ENCODE peak calls at places on chromosomes 4 and X, in five cellular contexts. P is GM12865, X is left lung, Q is foreskin keratinocyte, Z is A549. Y is an unnamed sample.
A peak's percentile ranks its signal among the peaks of the same experiment; 100 is the strongest.

GRCh38 chr4:23297327-23297726 is 592.5 kb downstream of the PPARGC1A start:
- DNase-seq in P (no peak), Q (no peak), X (no peak), Z (no peak), Y (no peak)

GRCh38 chr4:150209140-150209829 is 131.0 kb downstream of the DCLK2 start:
- DNase-seq in P (peak; percentile 64), X (peak; percentile 51), Z (peak; percentile 69), Q (peak; percentile 48), Y (peak; percentile 66)

GRCh38 chrX:41180194-41180902 is 95.1 kb downstream of the USP9X start:
- DNase-seq in Q (no peak), X (peak; percentile 43), Z (peak; percentile 73), P (peak; percentile 76), Y (peak; percentile 50)

GRCh38 chr4:140857111-140857510 is 100.9 kb upstream of the TBC1D9 start:
- DNase-seq in P (no peak), Q (peak; percentile 80), Z (no peak), X (no peak), Y (no peak)

GRCh38 chrX:105701310-105702052 is 120.9 kb upstream of the NRK start:
- DNase-seq in Q (peak; percentile 28), Z (no peak), X (no peak), P (no peak), Y (no peak)

GRCh38 chr4:22322996-22323395 is 192.9 kb downstream of the ADGRA3 start:
- DNase-seq in P (no peak), Z (no peak), X (no peak), Q (no peak), Y (no peak)

GRCh38 chr4:58553679-58554078 is 1443.5 kb upstream of the IGFBP7 start:
- DNase-seq in Q (peak; percentile 22), X (no peak), Z (no peak), P (no peak), Y (no peak)

GRCh38 chr4:174317531-174317930 is 33.8 kb downstream of the CEP44 start:
- DNase-seq in Z (no peak), Q (no peak), P (no peak), X (no peak), Y (no peak)

GRCh38 chrX:22577181-22577580 is 304.5 kb downstream of the CBLL2 start:
- DNase-seq in Z (peak; percentile 1), P (no peak), X (no peak), Q (peak; percentile 76), Y (no peak)

GRCh38 chrX:7170903-7171302 is 22.9 kb upstream of the PUDP start:
- DNase-seq in Z (peak; percentile 36), P (peak; percentile 13), X (no peak), Q (no peak), Y (no peak)

GRCh38 chrX:115018944-115019343 is 1.5 kb upstream of the IL13RA2 start:
- DNase-seq in Z (no peak), P (no peak), Q (no peak), X (no peak), Y (no peak)

DNA sequence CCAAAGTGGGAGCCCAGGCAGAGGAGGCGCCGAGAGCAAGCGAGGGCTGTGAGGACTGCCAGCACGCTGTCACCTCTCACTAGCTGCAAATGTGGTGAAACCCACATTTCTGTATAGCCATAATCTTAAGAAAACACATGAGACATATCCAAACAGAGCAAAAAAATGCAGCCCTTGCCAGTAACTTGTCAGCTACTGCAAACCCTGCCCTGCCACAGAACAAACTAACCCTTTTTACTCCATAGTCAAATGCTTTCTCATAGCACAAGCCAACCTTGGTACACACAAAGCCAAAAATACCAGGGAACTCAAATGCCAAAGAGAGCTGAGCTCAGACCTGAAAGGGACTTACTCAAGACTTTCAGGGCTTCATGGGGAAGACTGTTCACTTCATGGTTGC is 14.9 kb upstream of the NXF3 start:
- DNase-seq in Z (no peak), X (no peak), P (no peak), Q (no peak), Y (no peak)
- TF ChIP-seq CTCF in Z (no peak), X (no peak), P (no peak), Q (no peak), Y (no peak)

GRCh38 chr4:107710493-107711459 is 9.3 kb downstream of the PAPSS1 start:
- DNase-seq in Q (no peak), Z (no peak), X (no peak), P (no peak), Y (no peak)

GRCh38 chr4:107705742-107706556 is 14.1 kb downstream of the PAPSS1 start:
- DNase-seq in X (no peak), P (no peak), Z (no peak), Q (no peak), Y (no peak)

GRCh38 chr4:107709916-107710315 is 10.1 kb downstream of the PAPSS1 start:
- DNase-seq in Z (no peak), Q (peak; percentile 30), X (no peak), P (no peak), Y (no peak)

GRCh38 chr4:107711831-107712230 is 8.2 kb downstream of the PAPSS1 start:
- DNase-seq in Z (no peak), P (no peak), X (no peak), Q (no peak), Y (no peak)

GRCh38 chr4:107708225-107708624 is 11.8 kb downstream of the PAPSS1 start:
- DNase-seq in Z (no peak), Q (peak; percentile 64), X (no peak), P (no peak), Y (no peak)
- TF ChIP-seq CTCF in Z (no peak), Q (no peak), X (no peak), P (no peak), Y (no peak)

GRCh38 chr4:183157215-183157614 is 58.2 kb downstream of the WWC2 start:
- DNase-seq in X (no peak), Q (no peak), P (no peak), Z (no peak), Y (no peak)
- TF ChIP-seq CTCF in X (no peak), Q (peak; percentile 16), P (no peak), Z (no peak), Y (no peak)

DNA sequence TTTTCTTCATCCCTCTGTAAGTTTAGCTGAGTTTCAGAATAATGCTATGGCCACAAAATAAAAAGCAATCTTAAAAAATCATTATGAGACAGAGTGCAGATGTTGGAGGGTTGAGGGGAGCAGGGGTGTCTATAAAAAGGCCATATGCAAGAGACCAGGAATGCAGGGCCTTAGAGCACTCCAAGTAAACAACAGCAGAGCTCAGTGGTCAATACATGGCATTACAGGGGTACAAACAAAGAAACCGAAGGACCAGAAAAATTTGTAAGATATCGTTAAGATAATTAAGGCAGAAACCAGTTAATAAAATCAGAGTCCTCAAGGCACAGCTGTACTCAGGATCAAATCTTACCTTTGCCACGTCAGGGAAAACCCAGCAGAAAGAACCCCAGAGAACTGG is 28.4 kb upstream of the NDST3 start:
- DNase-seq in X (no peak), P (no peak), Z (no peak), Q (no peak), Y (no peak)
- TF ChIP-seq CTCF in X (no peak), P (no peak), Z (no peak), Q (no peak), Y (no peak)

DNA sequence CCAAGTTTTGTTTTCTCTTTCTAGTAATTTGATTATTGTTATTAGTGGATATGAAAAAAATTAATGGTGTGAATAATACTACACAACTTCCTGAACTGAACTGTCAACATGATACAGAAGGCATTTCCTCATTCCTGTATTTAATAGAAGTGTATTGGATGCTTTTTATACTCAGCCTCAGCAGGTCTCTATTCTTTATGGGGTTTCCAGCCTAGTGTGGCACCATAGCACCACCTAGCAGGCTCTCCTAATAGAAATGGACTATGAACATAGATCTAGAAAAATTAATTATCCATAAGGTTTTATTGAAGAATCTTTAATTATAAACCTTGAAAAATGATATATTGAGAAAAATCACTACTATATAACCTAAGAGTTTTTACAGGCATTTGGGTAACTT is 52.4 kb downstream of the GLRB start:
- DNase-seq in Q (peak; percentile 57), X (no peak), Z (peak; percentile 15), P (no peak), Y (no peak)
- TF ChIP-seq CTCF in Q (peak; percentile 84), X (peak; percentile 18), Z (peak; percentile 60), P (no peak), Y (no peak)

GRCh38 chr4:130309221-130309620 is 1213.3 kb downstream of the C4orf33 start:
- DNase-seq in X (no peak), P (no peak), Q (no peak), Z (no peak), Y (no peak)

DNA sequence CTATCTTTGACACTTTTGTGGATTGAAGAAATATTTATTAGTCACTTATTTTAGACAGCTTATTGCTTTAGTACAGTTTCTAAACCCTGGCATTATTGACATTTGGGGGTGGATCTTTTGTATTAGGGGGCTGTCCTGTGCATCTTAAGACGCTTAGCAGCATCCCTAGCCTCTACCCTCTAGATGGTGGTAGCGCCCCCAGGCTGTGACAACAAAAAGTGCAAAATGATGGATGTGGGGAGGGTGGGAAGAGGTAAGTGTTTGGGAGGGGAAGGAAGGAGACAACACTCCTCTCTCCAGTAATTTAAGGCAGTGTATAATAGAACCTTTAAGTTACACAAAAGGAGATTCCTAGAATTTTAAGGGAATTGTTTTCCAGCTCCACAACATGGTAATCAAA is 1210.6 kb downstream of the C4orf33 start:
- DNase-seq in X (no peak), Q (no peak), P (peak; percentile 1), Z (peak; percentile 2), Y (no peak)
- TF ChIP-seq CTCF in X (no peak), Q (peak; percentile 20), P (peak; percentile 10), Z (no peak), Y (no peak)

DNA sequence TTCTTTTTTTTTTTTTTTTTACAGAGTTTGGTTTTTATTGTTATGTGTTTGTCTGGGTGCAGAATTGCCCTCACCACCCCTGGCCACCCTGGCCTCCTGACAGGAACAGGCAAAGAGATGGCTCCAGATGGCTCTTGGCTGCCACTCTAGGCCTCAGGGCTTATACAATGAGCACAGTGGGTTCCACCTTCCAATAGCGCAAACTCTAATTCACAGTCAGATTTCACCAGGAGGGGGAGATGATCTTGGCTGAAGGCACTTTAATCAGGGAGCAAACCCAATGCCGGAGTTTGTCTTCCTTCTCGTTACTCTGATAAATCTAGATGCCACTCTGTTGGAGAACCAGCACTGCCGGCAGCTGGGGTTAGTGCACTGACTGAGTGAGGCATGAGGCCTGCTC is 24.9 kb downstream of the CPE start:
- DNase-seq in Q (no peak), P (no peak), X (no peak), Z (no peak), Y (no peak)
- TF ChIP-seq CTCF in Q (no peak), P (no peak), X (no peak), Z (no peak), Y (no peak)

Y was measured in GM13976.